ENCODE peak calls at places on chromosomes 2 and 18, in seven cellular contexts. M, Z, T, W, J, U and X are unnamed samples.

GRCh38 chr18:3652380-3653262 is 202.6 kb downstream of the TGIF1 start:
- DNase-seq in M (peak), Z (peak), T (peak), W (peak), J (peak), U (peak), X (peak)

GRCh38 chr2:236176417-236176816 is 8.2 kb upstream of the GBX2 start:
- DNase-seq in M (peak), Z (peak), T (peak), W (no peak), J (no peak), U (peak), X (peak)

GRCh38 chr2:238139141-238139840 is 823 bp downstream of the KLHL30 start:
- DNase-seq in M (no peak), Z (no peak), T (peak), W (no peak), J (no peak), U (no peak), X (peak)

GRCh38 chr2:85326946-85327756 is 638 bp downstream of the TGOLN2 start:
- DNase-seq in M (peak), Z (peak), T (peak), W (peak), J (peak), U (peak), X (peak)

GRCh38 chr2:223642496-223642895 is 40.3 kb upstream of the SCG2 start:
- DNase-seq in M (no peak), Z (no peak), T (no peak), W (no peak), J (no peak), U (peak), X (no peak)

GRCh38 chr2:118224144-118224887 is 136.0 kb downstream of the INSIG2 start:
- DNase-seq in M (peak), Z (no peak), T (peak), W (peak), J (no peak), U (peak), X (peak)

GRCh38 chr2:174607989-174608865 is 10.6 kb upstream of the WIPF1 start:
- DNase-seq in M (no peak), Z (no peak), T (peak), W (no peak), J (no peak), U (no peak), X (no peak)

GRCh38 chr2:41914936-41915335 is 132.9 kb upstream of the PKDCC start:
- DNase-seq in M (no peak), Z (no peak), T (no peak), W (no peak), J (no peak), U (no peak), X (no peak)

GRCh38 chr2:125405816-125406215 is 1250.1 kb upstream of the GYPC start:
- DNase-seq in M (peak), Z (peak), T (no peak), W (peak), J (no peak), U (peak), X (no peak)

GRCh38 chr2:225739328-225739727 is 339.8 kb downstream of the NYAP2 start:
- DNase-seq in M (no peak), Z (no peak), T (no peak), W (no peak), J (no peak), U (no peak), X (no peak)

GRCh38 chr18:68984342-68984741 is 186.5 kb downstream of the CCDC102B start:
- DNase-seq in M (no peak), Z (no peak), T (no peak), W (no peak), J (no peak), U (no peak), X (no peak)

GRCh38 chr2:101300164-101300563 is 8.3 kb downstream of the RNF149 start:
- DNase-seq in M (no peak), Z (no peak), T (peak), W (no peak), J (no peak), U (no peak), X (no peak)